ENCODE peak calls at places on chromosomes 16 and 17, in eight cellular contexts. One of them, this sample, is unnamed.

GRCh38 chr17:2929881-2930533 is 133.4 kb downstream of the OR1D5 start:
- DNase-seq in mammary epithelial cell: peak; percentile 24
- DNase-seq in HCT116: peak; percentile 19
- DNase-seq in colonic mucosa: peak; percentile 68
- DNase-seq in GM23338: peak; percentile 87
- DNase-seq in K562: peak; percentile 74
- DNase-seq in IMR-90: peak; percentile 39
- DNase-seq in cardiac muscle cell: peak; percentile 57
- DNase-seq in this sample: peak; percentile 96

GRCh38 chr16:19184823-19185509 is 16.9 kb downstream of the SYT17 start:
- DNase-seq in mammary epithelial cell: no peak
- DNase-seq in HCT116: no peak
- DNase-seq in colonic mucosa: no peak
- DNase-seq in GM23338: peak; percentile 72
- DNase-seq in K562: no peak
- DNase-seq in IMR-90: no peak
- DNase-seq in cardiac muscle cell: no peak
- DNase-seq in this sample: peak; percentile 68

GRCh38 chr16:27690604-27691003 is 140.7 kb downstream of the KATNIP start:
- DNase-seq in mammary epithelial cell: no peak
- DNase-seq in HCT116: peak; percentile 21
- DNase-seq in colonic mucosa: peak; percentile 34
- DNase-seq in GM23338: peak; percentile 60
- DNase-seq in K562: peak; percentile 73
- DNase-seq in IMR-90: peak; percentile 5
- DNase-seq in cardiac muscle cell: no peak
- DNase-seq in this sample: peak; percentile 77

GRCh38 chr17:82497483-82498405 is 21.8 kb upstream of the FOXK2 start:
- DNase-seq in mammary epithelial cell: peak; percentile 20
- DNase-seq in HCT116: no peak
- DNase-seq in colonic mucosa: peak; percentile 39
- DNase-seq in GM23338: peak; percentile 59
- DNase-seq in K562: no peak
- DNase-seq in IMR-90: peak; percentile 82
- DNase-seq in cardiac muscle cell: peak; percentile 68
- DNase-seq in this sample: peak; percentile 80

GRCh38 chr17:45063198-45063597 is 2.1 kb downstream of the NMT1 start:
- DNase-seq in mammary epithelial cell: no peak
- DNase-seq in HCT116: no peak
- DNase-seq in colonic mucosa: no peak
- DNase-seq in GM23338: no peak
- DNase-seq in K562: no peak
- DNase-seq in IMR-90: no peak
- DNase-seq in cardiac muscle cell: no peak
- DNase-seq in this sample: no peak

GRCh38 chr17:59627770-59628171 is 8.1 kb downstream of the CLTC start:
- DNase-seq in mammary epithelial cell: no peak
- DNase-seq in HCT116: no peak
- DNase-seq in colonic mucosa: no peak
- DNase-seq in GM23338: no peak
- DNase-seq in K562: no peak
- DNase-seq in IMR-90: no peak
- DNase-seq in cardiac muscle cell: no peak
- DNase-seq in this sample: no peak

GRCh38 chr16:85426806-85427205 is 186.3 kb upstream of the GSE1 start:
- DNase-seq in mammary epithelial cell: no peak
- DNase-seq in HCT116: no peak
- DNase-seq in colonic mucosa: peak; percentile 13
- DNase-seq in GM23338: no peak
- DNase-seq in K562: no peak
- DNase-seq in IMR-90: no peak
- DNase-seq in cardiac muscle cell: no peak
- DNase-seq in this sample: no peak

GRCh38 chr16:81586976-81587625 is 142.5 kb downstream of the CMIP start:
- DNase-seq in mammary epithelial cell: no peak
- DNase-seq in HCT116: no peak
- DNase-seq in colonic mucosa: no peak
- DNase-seq in GM23338: no peak
- DNase-seq in K562: no peak
- DNase-seq in IMR-90: no peak
- DNase-seq in cardiac muscle cell: no peak
- DNase-seq in this sample: no peak

GRCh38 chr17:65742433-65743312 is 181.2 kb upstream of the AXIN2 start:
- DNase-seq in mammary epithelial cell: peak; percentile 71
- DNase-seq in HCT116: peak; percentile 70
- DNase-seq in colonic mucosa: no peak
- DNase-seq in GM23338: peak; percentile 24
- DNase-seq in K562: no peak
- DNase-seq in IMR-90: peak; percentile 87
- DNase-seq in cardiac muscle cell: no peak
- DNase-seq in this sample: no peak

GRCh38 chr16:88639231-88640038 is 1.1 kb downstream of the IL17C start:
- DNase-seq in mammary epithelial cell: no peak
- DNase-seq in HCT116: no peak
- DNase-seq in colonic mucosa: peak; percentile 59
- DNase-seq in GM23338: peak; percentile 92
- DNase-seq in K562: peak; percentile 60
- DNase-seq in IMR-90: no peak
- DNase-seq in cardiac muscle cell: no peak
- DNase-seq in this sample: peak; percentile 94

GRCh38 chr16:81515281-81515680 is 70.7 kb downstream of the CMIP start:
- DNase-seq in mammary epithelial cell: no peak
- DNase-seq in HCT116: no peak
- DNase-seq in colonic mucosa: no peak
- DNase-seq in GM23338: no peak
- DNase-seq in K562: no peak
- DNase-seq in IMR-90: no peak
- DNase-seq in cardiac muscle cell: no peak
- DNase-seq in this sample: no peak

GRCh38 chr16:30183961-30184429 is 593 bp downstream of the CORO1A start:
- DNase-seq in mammary epithelial cell: no peak
- DNase-seq in HCT116: no peak
- DNase-seq in colonic mucosa: peak; percentile 44
- DNase-seq in GM23338: peak; percentile 16
- DNase-seq in K562: no peak
- DNase-seq in IMR-90: no peak
- DNase-seq in cardiac muscle cell: no peak
- DNase-seq in this sample: peak; percentile 44
- H3K27ac ChIP-seq in mammary epithelial cell: no peak overlapping the region
- H3K27ac ChIP-seq in HCT116: no peak overlapping the region
- H3K27ac ChIP-seq in colonic mucosa: peak overlapping the region; percentile 73
- H3K27ac ChIP-seq in GM23338: no peak overlapping the region
- H3K27ac ChIP-seq in K562: no peak overlapping the region
- H3K27ac ChIP-seq in IMR-90: no peak overlapping the region
- H3K27ac ChIP-seq in cardiac muscle cell: no peak overlapping the region
- H3K27ac ChIP-seq in this sample: no peak overlapping the region

GRCh38 chr17:19433727-19434340 is 22.8 kb downstream of the RNF112 start:
- DNase-seq in mammary epithelial cell: no peak
- DNase-seq in HCT116: no peak
- DNase-seq in colonic mucosa: no peak
- DNase-seq in GM23338: peak; percentile 33
- DNase-seq in K562: no peak
- DNase-seq in IMR-90: no peak
- DNase-seq in cardiac muscle cell: no peak
- DNase-seq in this sample: peak; percentile 73
- TF ChIP-seq CTCF in mammary epithelial cell: no peak
- TF ChIP-seq CTCF in HCT116: no peak
- TF ChIP-seq CTCF in colonic mucosa: no peak
- TF ChIP-seq CTCF in GM23338: peak; percentile 69
- TF ChIP-seq CTCF in K562: no peak
- TF ChIP-seq CTCF in IMR-90: no peak
- TF ChIP-seq CTCF in cardiac muscle cell: no peak
- TF ChIP-seq CTCF in this sample: peak; percentile 58

GRCh38 chr16:53172517-53172916 is 117.7 kb downstream of the CHD9 start:
- DNase-seq in mammary epithelial cell: no peak
- DNase-seq in HCT116: no peak
- DNase-seq in colonic mucosa: no peak
- DNase-seq in GM23338: no peak
- DNase-seq in K562: no peak
- DNase-seq in IMR-90: no peak
- DNase-seq in cardiac muscle cell: no peak
- DNase-seq in this sample: no peak

GRCh38 chr16:53166099-53166498 is 111.3 kb downstream of the CHD9 start:
- DNase-seq in mammary epithelial cell: no peak
- DNase-seq in HCT116: no peak
- DNase-seq in colonic mucosa: no peak
- DNase-seq in GM23338: no peak
- DNase-seq in K562: no peak
- DNase-seq in IMR-90: no peak
- DNase-seq in cardiac muscle cell: peak; percentile 45
- DNase-seq in this sample: no peak

DNA sequence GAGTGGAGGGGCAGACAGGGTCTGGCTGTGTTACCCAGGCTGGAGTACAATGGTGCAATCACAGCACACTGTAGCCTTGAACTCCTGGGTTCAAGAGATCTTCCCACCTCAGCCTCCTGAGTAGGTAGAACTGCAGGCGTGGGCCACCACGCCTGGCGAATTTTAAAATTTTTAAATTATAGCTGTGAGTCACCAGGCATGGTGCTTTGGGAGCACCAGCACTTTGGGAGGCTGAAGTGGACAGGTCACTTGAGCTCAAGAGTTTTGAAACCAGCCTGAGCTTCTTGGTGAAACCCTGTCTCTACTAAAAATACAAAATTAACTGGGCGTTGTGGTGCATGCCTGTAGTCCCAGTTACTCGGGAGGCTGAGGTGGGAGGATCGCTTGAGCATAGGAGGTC is 114.0 kb downstream of the CHD9 start:
- DNase-seq in mammary epithelial cell: no peak
- DNase-seq in HCT116: no peak
- DNase-seq in colonic mucosa: no peak
- DNase-seq in GM23338: no peak
- DNase-seq in K562: no peak
- DNase-seq in IMR-90: no peak
- DNase-seq in cardiac muscle cell: no peak
- DNase-seq in this sample: no peak
- H3K27ac ChIP-seq in mammary epithelial cell: no peak overlapping the region
- H3K27ac ChIP-seq in HCT116: no peak overlapping the region
- H3K27ac ChIP-seq in colonic mucosa: no peak overlapping the region
- H3K27ac ChIP-seq in GM23338: no peak overlapping the region
- H3K27ac ChIP-seq in K562: no peak overlapping the region
- H3K27ac ChIP-seq in IMR-90: no peak overlapping the region
- H3K27ac ChIP-seq in cardiac muscle cell: no peak overlapping the region
- H3K27ac ChIP-seq in this sample: no peak overlapping the region

GRCh38 chr17:5757306-5757907 is 173.1 kb upstream of the NLRP1 start:
- DNase-seq in mammary epithelial cell: no peak
- DNase-seq in HCT116: no peak
- DNase-seq in colonic mucosa: no peak
- DNase-seq in GM23338: no peak
- DNase-seq in K562: no peak
- DNase-seq in IMR-90: no peak
- DNase-seq in cardiac muscle cell: no peak
- DNase-seq in this sample: no peak

GRCh38 chr17:5759501-5759925 is 175.2 kb upstream of the NLRP1 start:
- DNase-seq in mammary epithelial cell: peak; percentile 93
- DNase-seq in HCT116: no peak
- DNase-seq in colonic mucosa: no peak
- DNase-seq in GM23338: no peak
- DNase-seq in K562: no peak
- DNase-seq in IMR-90: no peak
- DNase-seq in cardiac muscle cell: no peak
- DNase-seq in this sample: no peak

GRCh38 chr17:5763595-5763994 is 179.3 kb upstream of the NLRP1 start:
- DNase-seq in mammary epithelial cell: no peak
- DNase-seq in HCT116: no peak
- DNase-seq in colonic mucosa: no peak
- DNase-seq in GM23338: no peak
- DNase-seq in K562: no peak
- DNase-seq in IMR-90: no peak
- DNase-seq in cardiac muscle cell: no peak
- DNase-seq in this sample: no peak

GRCh38 chr17:5758651-5759050 is 174.3 kb upstream of the NLRP1 start:
- DNase-seq in mammary epithelial cell: peak; percentile 69
- DNase-seq in HCT116: peak; percentile 83
- DNase-seq in colonic mucosa: peak; percentile 17
- DNase-seq in GM23338: peak; percentile 86
- DNase-seq in K562: peak; percentile 9
- DNase-seq in IMR-90: peak; percentile 28
- DNase-seq in cardiac muscle cell: no peak
- DNase-seq in this sample: peak; percentile 91

GRCh38 chr17:5762191-5762590 is 177.9 kb upstream of the NLRP1 start:
- DNase-seq in mammary epithelial cell: peak; percentile 77
- DNase-seq in HCT116: no peak
- DNase-seq in colonic mucosa: no peak
- DNase-seq in GM23338: no peak
- DNase-seq in K562: no peak
- DNase-seq in IMR-90: peak; percentile 15
- DNase-seq in cardiac muscle cell: no peak
- DNase-seq in this sample: no peak
- TF ChIP-seq CTCF in mammary epithelial cell: no peak
- TF ChIP-seq CTCF in HCT116: no peak
- TF ChIP-seq CTCF in colonic mucosa: no peak
- TF ChIP-seq CTCF in GM23338: no peak
- TF ChIP-seq CTCF in K562: no peak
- TF ChIP-seq CTCF in IMR-90: no peak
- TF ChIP-seq CTCF in cardiac muscle cell: no peak
- TF ChIP-seq CTCF in this sample: no peak

This sample was measured in endodermal cell.